ENCODE peak calls at places on chromosome 18, in eight cellular contexts. H is dorsolateral prefrontal cortex, Y is fibroblast of pulmonary artery, L is coronary artery, F is spleen, E is body of pancreas, R is sigmoid colon, V is uterus. U is an unnamed sample.

GRCh38 chr18:54149078-54149697 is 75.3 kb downstream of the MBD2 start:
- DNase-seq in H (no peak), Y (peak; percentile 92), L (no peak), F (no peak), E (peak; percentile 24), R (no peak), V (no peak), U (peak; percentile 88)

GRCh38 chr18:73715228-73715670 is 432.4 kb downstream of the FBXO15 start:
- DNase-seq in H (no peak), Y (peak; percentile 59), L (no peak), F (no peak), E (no peak), R (no peak), V (no peak), U (peak; percentile 23)

GRCh38 chr18:4603955-4604354 is 148.8 kb upstream of the DLGAP1 start:
- DNase-seq in H (no peak), Y (no peak), L (no peak), F (no peak), E (no peak), R (no peak), V (no peak), U (no peak)

GRCh38 chr18:51578403-51578980 is 381.0 kb upstream of the MEX3C start:
- DNase-seq in H (no peak), Y (no peak), L (no peak), F (no peak), E (no peak), R (no peak), V (no peak), U (no peak)

GRCh38 chr18:36481935-36482334 is 184.4 kb downstream of the FHOD3 start:
- DNase-seq in H (no peak), Y (no peak), L (no peak), F (no peak), E (no peak), R (no peak), V (no peak), U (no peak)

GRCh38 chr18:13570856-13571495 is 155.4 kb downstream of the FAM210A start:
- DNase-seq in H (no peak), Y (no peak), L (peak; percentile 40), F (no peak), E (no peak), R (no peak), V (no peak), U (peak; percentile 27)

GRCh38 chr18:74699455-74699854 is 101.8 kb downstream of the ZNF407 start:
- DNase-seq in H (no peak), Y (no peak), L (no peak), F (no peak), E (no peak), R (no peak), V (no peak), U (no peak)

GRCh38 chr18:11908182-11909080 is at the start of gene MPPE1:
- DNase-seq in H (peak; percentile 87), Y (peak; percentile 81), L (peak; percentile 90), F (peak; percentile 99), E (peak; percentile 92), R (peak; percentile 94), V (peak; percentile 85), U (peak; percentile 87)

GRCh38 chr18:62452280-62452824 is 70.5 kb upstream of the ZCCHC2 start:
- DNase-seq in H (no peak), Y (peak; percentile 61), L (no peak), F (no peak), E (peak; percentile 17), R (no peak), V (no peak), U (peak; percentile 49)

GRCh38 chr18:68837665-68838390 is 39.9 kb downstream of the CCDC102B start:
- DNase-seq in H (no peak), Y (no peak), L (no peak), F (no peak), E (no peak), R (no peak), V (no peak), U (peak; percentile 83)

GRCh38 chr18:42442661-42443060 is 487.6 kb downstream of the PIK3C3 start:
- DNase-seq in H (no peak), Y (no peak), L (no peak), F (no peak), E (no peak), R (no peak), V (no peak), U (no peak)

DNA sequence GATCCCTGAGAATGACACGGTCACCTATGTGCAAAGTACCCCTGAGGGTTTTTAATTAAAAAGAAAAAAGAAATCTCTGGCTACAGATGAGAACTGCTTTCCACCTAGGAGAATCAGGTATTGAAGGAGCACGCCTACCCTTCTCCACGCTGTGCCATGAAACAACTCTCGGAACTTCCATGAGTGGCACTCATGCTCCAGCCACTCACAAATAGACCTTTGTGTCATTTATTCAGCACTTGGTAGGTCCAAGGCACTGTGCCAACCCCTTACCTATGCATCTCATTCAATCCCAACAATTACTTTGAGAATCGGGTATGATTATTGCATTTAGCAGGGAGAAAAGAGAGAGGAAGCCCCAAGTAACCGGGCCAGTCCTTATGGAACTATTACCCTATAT is 44.9 kb upstream of the TTC39C start:
- DNase-seq in H (no peak), Y (no peak), L (no peak), F (no peak), E (no peak), R (no peak), V (no peak), U (no peak)
- H3K4me3 ChIP-seq in H (no peak overlapping the region), Y (no peak overlapping the region), L (no peak overlapping the region), F (no peak overlapping the region), E (no peak overlapping the region), R (no peak overlapping the region), V (no peak overlapping the region), U (no peak overlapping the region)

GRCh38 chr18:50454379-50455005 is 79.6 kb downstream of the SKA1 start:
- DNase-seq in H (no peak), Y (no peak), L (no peak), F (no peak), E (no peak), R (no peak), V (no peak), U (no peak)
- TF ChIP-seq CTCF in H (no peak), Y (no peak), L (no peak), F (no peak), E (no peak), R (no peak), V (no peak), U (no peak)

DNA sequence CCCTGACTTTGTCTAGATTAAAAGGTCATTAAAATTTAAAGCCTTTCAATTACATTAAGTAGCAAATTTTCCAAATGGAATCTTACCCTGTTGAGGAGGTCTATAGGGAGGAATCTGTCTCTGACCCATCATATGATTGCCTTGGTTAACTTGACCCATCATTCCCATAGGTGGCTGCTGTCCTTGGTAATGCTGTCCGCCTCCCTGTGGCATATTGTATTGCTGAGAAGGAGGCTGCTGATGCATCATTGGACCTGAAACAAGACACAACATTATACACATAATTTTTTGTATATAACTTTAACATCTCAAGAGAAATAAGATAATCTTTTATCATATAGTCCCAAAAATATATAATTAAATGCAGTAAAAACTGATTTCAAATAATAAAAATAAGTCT is 51.2 kb downstream of the SS18 start:
- DNase-seq in H (no peak), Y (no peak), L (no peak), F (no peak), E (no peak), R (no peak), V (no peak), U (no peak)
- H3K4me3 ChIP-seq in H (no peak overlapping the region), Y (no peak overlapping the region), L (no peak overlapping the region), F (no peak overlapping the region), E (no peak overlapping the region), R (no peak overlapping the region), V (no peak overlapping the region), U (no peak overlapping the region)

GRCh38 chr18:69945220-69946114 is 2.2 kb downstream of the CD226 start:
- DNase-seq in H (no peak), Y (no peak), L (no peak), F (no peak), E (no peak), R (no peak), V (no peak), U (no peak)

GRCh38 chr18:69944434-69944833 is 3.2 kb downstream of the CD226 start:
- DNase-seq in H (no peak), Y (no peak), L (no peak), F (no peak), E (no peak), R (no peak), V (no peak), U (no peak)

GRCh38 chr18:69946608-69947155 is 991 bp downstream of the CD226 start:
- DNase-seq in H (no peak), Y (no peak), L (no peak), F (no peak), E (no peak), R (no peak), V (no peak), U (no peak)

GRCh38 chr18:69941183-69941582 is 6.5 kb downstream of the CD226 start:
- DNase-seq in H (no peak), Y (no peak), L (no peak), F (no peak), E (no peak), R (no peak), V (no peak), U (no peak)

DNA sequence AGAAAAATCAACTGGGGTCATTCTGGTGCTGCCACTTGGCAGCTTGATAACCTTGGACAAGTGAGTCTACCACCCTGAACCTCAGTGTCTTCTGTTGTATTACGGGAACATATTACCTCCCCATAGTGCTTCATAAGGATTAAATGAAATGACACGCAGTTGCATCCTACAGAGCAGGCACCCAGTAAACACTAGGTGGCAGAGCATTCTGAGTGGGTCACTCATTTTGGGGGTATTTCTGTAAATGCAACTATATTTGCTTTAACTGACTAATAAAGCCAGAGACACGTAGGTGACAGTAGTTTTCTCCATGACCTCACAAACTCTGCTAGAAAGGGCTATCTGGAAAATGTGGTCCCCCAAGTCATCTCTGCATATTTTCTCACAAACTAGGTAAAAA is 4.7 kb downstream of the CD226 start:
- DNase-seq in H (no peak), Y (no peak), L (no peak), F (no peak), E (no peak), R (no peak), V (no peak), U (no peak)
- TF ChIP-seq CTCF in H (no peak), Y (peak; percentile 29), L (no peak), F (no peak), E (no peak), R (no peak), V (no peak), U (peak; percentile 37)

U was measured in fibroblast of villous mesenchyme.